ENCODE peak calls at places on chromosome 14, in six cellular contexts. One of them, this sample, is unnamed.

GRCh38 chr14:24670594-24670993 is 36.6 kb upstream of the GZMB start:
- DNase-seq in AG10803: no peak
- DNase-seq in AG09319: no peak
- DNase-seq in iris pigment epithelial cell: no peak
- DNase-seq in activated T-cell treated with anti-CD3 and anti-CD28 coated beads for 48 hours: no peak
- DNase-seq in activated T-helper 1 cell treated with Interleukin-2 at 50 U/mL for 16 hours: no peak
- DNase-seq in this sample: no peak

GRCh38 chr14:73477618-73478266 is 13.0 kb upstream of the RIOX1 start:
- DNase-seq in AG09319: no peak
- DNase-seq in activated T-helper 1 cell treated with Interleukin-2 at 50 U/mL for 16 hours: no peak
- DNase-seq in AG10803: peak
- DNase-seq in iris pigment epithelial cell: peak
- DNase-seq in activated T-cell treated with anti-CD3 and anti-CD28 coated beads for 48 hours: no peak
- DNase-seq in this sample: peak

GRCh38 chr14:94458558-94459200 is 6.1 kb upstream of the SERPINA11 start:
- DNase-seq in iris pigment epithelial cell: no peak
- DNase-seq in AG09319: no peak
- DNase-seq in activated T-cell treated with anti-CD3 and anti-CD28 coated beads for 48 hours: no peak
- DNase-seq in AG10803: no peak
- DNase-seq in activated T-helper 1 cell treated with Interleukin-2 at 50 U/mL for 16 hours: no peak
- DNase-seq in this sample: no peak

GRCh38 chr14:56796259-56796658 is 14.0 kb downstream of the OTX2 start:
- DNase-seq in iris pigment epithelial cell: no peak
- DNase-seq in AG10803: no peak
- DNase-seq in activated T-helper 1 cell treated with Interleukin-2 at 50 U/mL for 16 hours: no peak
- DNase-seq in AG09319: no peak
- DNase-seq in activated T-cell treated with anti-CD3 and anti-CD28 coated beads for 48 hours: no peak
- DNase-seq in this sample: no peak

GRCh38 chr14:77310041-77310440 is 10.6 kb downstream of the POMT2 start:
- DNase-seq in iris pigment epithelial cell: no peak
- DNase-seq in activated T-cell treated with anti-CD3 and anti-CD28 coated beads for 48 hours: no peak
- DNase-seq in AG09319: no peak
- DNase-seq in activated T-helper 1 cell treated with Interleukin-2 at 50 U/mL for 16 hours: no peak
- DNase-seq in AG10803: peak
- DNase-seq in this sample: no peak

GRCh38 chr14:102985665-102986064 is 63.2 kb downstream of the AMN start:
- DNase-seq in AG09319: no peak
- DNase-seq in activated T-helper 1 cell treated with Interleukin-2 at 50 U/mL for 16 hours: no peak
- DNase-seq in activated T-cell treated with anti-CD3 and anti-CD28 coated beads for 48 hours: no peak
- DNase-seq in iris pigment epithelial cell: no peak
- DNase-seq in AG10803: no peak
- DNase-seq in this sample: no peak

GRCh38 chr14:105356927-105357326 is 41.4 kb upstream of the TEX22 start:
- DNase-seq in iris pigment epithelial cell: no peak
- DNase-seq in activated T-cell treated with anti-CD3 and anti-CD28 coated beads for 48 hours: no peak
- DNase-seq in AG09319: no peak
- DNase-seq in activated T-helper 1 cell treated with Interleukin-2 at 50 U/mL for 16 hours: no peak
- DNase-seq in AG10803: no peak
- DNase-seq in this sample: no peak

GRCh38 chr14:75273272-75274044 is 5.2 kb upstream of the FOS start:
- DNase-seq in activated T-helper 1 cell treated with Interleukin-2 at 50 U/mL for 16 hours: no peak
- DNase-seq in iris pigment epithelial cell: peak
- DNase-seq in AG09319: no peak
- DNase-seq in activated T-cell treated with anti-CD3 and anti-CD28 coated beads for 48 hours: no peak
- DNase-seq in AG10803: peak
- DNase-seq in this sample: peak

GRCh38 chr14:105878125-105878524 is 351.7 kb downstream of the TMEM121 start:
- DNase-seq in activated T-helper 1 cell treated with Interleukin-2 at 50 U/mL for 16 hours: no peak
- DNase-seq in AG10803: no peak
- DNase-seq in activated T-cell treated with anti-CD3 and anti-CD28 coated beads for 48 hours: no peak
- DNase-seq in AG09319: no peak
- DNase-seq in iris pigment epithelial cell: no peak
- DNase-seq in this sample: no peak

GRCh38 chr14:103815253-103815652 is 32.1 kb downstream of the PPP1R13B start:
- DNase-seq in iris pigment epithelial cell: no peak
- DNase-seq in activated T-helper 1 cell treated with Interleukin-2 at 50 U/mL for 16 hours: no peak
- DNase-seq in AG10803: no peak
- DNase-seq in AG09319: no peak
- DNase-seq in activated T-cell treated with anti-CD3 and anti-CD28 coated beads for 48 hours: no peak
- DNase-seq in this sample: no peak

GRCh38 chr14:104342435-104343293 is 204.3 kb downstream of the KIF26A start:
- DNase-seq in AG09319: no peak
- DNase-seq in AG10803: no peak
- DNase-seq in iris pigment epithelial cell: no peak
- DNase-seq in activated T-cell treated with anti-CD3 and anti-CD28 coated beads for 48 hours: no peak
- DNase-seq in activated T-helper 1 cell treated with Interleukin-2 at 50 U/mL for 16 hours: no peak
- DNase-seq in this sample: no peak

GRCh38 chr14:20652996-20653975 is 11.8 kb upstream of the OR6S1 start:
- DNase-seq in AG09319: peak
- DNase-seq in activated T-helper 1 cell treated with Interleukin-2 at 50 U/mL for 16 hours: no peak
- DNase-seq in AG10803: peak
- DNase-seq in iris pigment epithelial cell: peak
- DNase-seq in activated T-cell treated with anti-CD3 and anti-CD28 coated beads for 48 hours: peak
- DNase-seq in this sample: peak

GRCh38 chr14:93520053-93520607 is 89.4 kb downstream of the UNC79 start:
- DNase-seq in activated T-helper 1 cell treated with Interleukin-2 at 50 U/mL for 16 hours: no peak
- DNase-seq in AG10803: no peak
- DNase-seq in AG09319: no peak
- DNase-seq in activated T-cell treated with anti-CD3 and anti-CD28 coated beads for 48 hours: no peak
- DNase-seq in iris pigment epithelial cell: no peak
- DNase-seq in this sample: peak

GRCh38 chr14:71363961-71364360 is 456.7 kb downstream of the PCNX1 start:
- DNase-seq in activated T-helper 1 cell treated with Interleukin-2 at 50 U/mL for 16 hours: no peak
- DNase-seq in iris pigment epithelial cell: peak
- DNase-seq in AG09319: no peak
- DNase-seq in AG10803: peak
- DNase-seq in activated T-cell treated with anti-CD3 and anti-CD28 coated beads for 48 hours: no peak
- DNase-seq in this sample: peak

This sample was measured in choroid plexus epithelial cell.